ENCODE peak calls at places on chromosomes 6 and 20, in nine cellular contexts. Z is B cell, X is fibroblast of lung, M is AG04449, K is heart right ventricle, S is sigmoid colon, P is GM13976, A is AG10803, B is AG04450. R is an unnamed sample.

GRCh38 chr6:150372051-150372450 is 3.2 kb downstream of the IYD start:
- DNase-seq in S (no peak), M (no peak), P (no peak), X (peak; percentile 53), A (peak; percentile 44), K (no peak), B (no peak), Z (no peak), R (no peak)

GRCh38 chr20:39946946-39947345 is 742.1 kb downstream of the MAFB start:
- DNase-seq in P (no peak), S (no peak), Z (no peak), A (no peak), K (no peak), M (no peak), X (no peak), B (no peak), R (no peak)

GRCh38 chr20:25317351-25318075 is 69.6 kb downstream of the PYGB start:
- DNase-seq in S (peak; percentile 60), B (no peak), X (no peak), P (no peak), A (no peak), Z (no peak), K (no peak), M (no peak), R (peak; percentile 8)

GRCh38 chr6:9186148-9186547 is 750.8 kb upstream of the SLC35B3 start:
- DNase-seq in P (no peak), A (no peak), X (no peak), S (no peak), Z (no peak), M (no peak), K (no peak), B (no peak), R (no peak)

GRCh38 chr20:41352106-41352505 is 11.5 kb downstream of the LPIN3 start:
- DNase-seq in X (no peak), B (no peak), P (no peak), A (no peak), M (no peak), S (no peak), K (no peak), Z (no peak), R (no peak)

GRCh38 chr20:39109933-39110818 is 148.0 kb downstream of the DHX35 start:
- DNase-seq in M (no peak), A (no peak), S (no peak), Z (no peak), P (no peak), X (no peak), K (no peak), B (no peak), R (no peak)

GRCh38 chr6:142357879-142358278 is 56.1 kb downstream of the ADGRG6 start:
- DNase-seq in P (no peak), A (no peak), X (peak; percentile 29), Z (no peak), B (no peak), S (no peak), K (no peak), M (no peak), R (no peak)

GRCh38 chr6:166997348-166997747 is 1.8 kb upstream of the CEP43 start:
- DNase-seq in M (no peak), P (no peak), B (no peak), Z (no peak), A (no peak), X (no peak), S (no peak), K (no peak), R (no peak)

GRCh38 chr6:71391126-71391525 is 102.5 kb downstream of the OGFRL1 start:
- DNase-seq in P (no peak), M (no peak), S (no peak), A (no peak), Z (no peak), B (no peak), X (no peak), K (no peak), R (no peak)

GRCh38 chr20:51021067-51022025 is 1.6 kb downstream of the KCNG1 start:
- DNase-seq in A (peak; percentile 38), K (no peak), M (no peak), Z (no peak), B (no peak), X (peak; percentile 59), P (no peak), S (no peak), R (no peak)

GRCh38 chr20:5835234-5835845 is 85.1 kb downstream of the SHLD1 start:
- DNase-seq in P (no peak), K (peak; percentile 33), A (peak; percentile 56), X (peak; percentile 61), B (no peak), Z (no peak), M (no peak), S (no peak), R (no peak)

GRCh38 chr6:68238097-68238597 is 396.9 kb upstream of the ADGRB3 start:
- DNase-seq in A (no peak), B (no peak), K (no peak), X (peak; percentile 81), S (no peak), Z (no peak), M (no peak), P (no peak), R (no peak)

GRCh38 chr6:107539409-107539808 is 49.5 kb downstream of the SOBP start:
- DNase-seq in S (no peak), P (no peak), A (no peak), K (no peak), Z (no peak), M (no peak), B (no peak), X (peak; percentile 75), R (no peak)

GRCh38 chr20:61436674-61437279 is 184.7 kb downstream of the CDH4 start:
- DNase-seq in K (no peak), M (no peak), X (peak; percentile 98), A (peak; percentile 73), B (no peak), P (no peak), Z (no peak), S (no peak), R (no peak)

GRCh38 chr6:158514176-158514575 is 45.7 kb upstream of the TMEM181 start:
- DNase-seq in B (no peak), Z (no peak), X (no peak), A (no peak), P (no peak), K (no peak), M (no peak), S (no peak), R (no peak)

GRCh38 chr20:57190536-57191265 is 75.7 kb downstream of the BMP7 start:
- DNase-seq in K (no peak), Z (no peak), S (no peak), A (peak; percentile 48), M (no peak), X (peak; percentile 43), P (no peak), B (no peak), R (no peak)

GRCh38 chr20:55678126-55678525 is 327.2 kb downstream of the CBLN4 start:
- DNase-seq in X (no peak), B (no peak), M (no peak), S (no peak), Z (no peak), A (no peak), P (no peak), K (no peak), R (no peak)
- TF ChIP-seq CTCF in X (no peak), B (no peak), M (no peak), S (no peak), Z (no peak), A (no peak), P (no peak), K (no peak), R (no peak)

DNA sequence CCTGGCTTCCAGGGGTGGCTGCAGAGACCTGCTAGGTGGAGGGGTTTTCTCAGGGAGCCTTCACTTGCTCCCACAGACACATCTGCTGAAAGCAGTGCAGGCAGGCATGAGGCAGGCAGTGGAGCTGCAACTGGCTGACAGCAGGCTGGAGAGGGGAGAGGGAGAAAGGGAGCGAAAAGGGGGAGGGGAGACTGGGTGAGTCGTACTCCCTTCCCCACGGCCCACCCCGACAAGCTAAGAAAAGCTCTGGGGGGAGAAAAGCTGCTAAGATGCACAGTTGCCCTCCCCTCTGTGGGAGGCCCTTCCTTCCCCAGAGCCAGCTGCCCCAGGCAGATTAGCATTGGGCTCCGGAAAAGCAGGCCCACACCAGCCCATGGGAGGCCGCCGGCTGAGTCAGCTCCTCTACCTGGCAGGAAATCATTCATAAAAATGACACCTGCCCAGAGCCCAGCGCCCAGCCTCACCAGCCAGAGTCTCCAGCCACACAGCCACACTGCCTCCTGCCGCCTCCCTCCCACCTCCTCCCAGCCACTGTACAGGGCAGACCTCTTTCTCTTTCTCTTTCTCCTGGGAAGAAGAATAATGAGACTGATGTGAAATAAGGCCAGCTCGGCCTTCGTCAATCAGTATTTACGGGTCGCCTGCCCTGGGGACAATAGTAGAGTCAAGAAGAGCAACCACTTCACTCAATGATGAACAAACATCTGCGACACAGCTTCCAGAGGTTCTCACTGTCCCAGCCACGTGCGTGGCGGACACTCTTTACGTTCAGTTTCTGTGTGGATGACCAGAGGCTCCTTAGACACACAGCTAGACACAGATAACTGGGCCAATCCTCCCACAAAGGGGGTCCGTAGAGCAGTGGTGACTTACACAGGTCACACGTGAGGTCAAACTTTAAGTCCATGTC is 7.7 kb upstream of the C20orf203 start:
- DNase-seq in S (no peak), P (no peak), Z (no peak), X (peak; percentile 44), M (no peak), A (no peak), K (no peak), B (no peak), R (peak; percentile 21)
- TF ChIP-seq CTCF in S (no peak), P (no peak), Z (no peak), X (no peak), M (no peak), A (no peak), K (no peak), B (no peak), R (no peak)

GRCh38 chr20:7708782-7709181 is 231.5 kb downstream of the HAO1 start:
- DNase-seq in X (no peak), S (no peak), A (no peak), B (no peak), Z (no peak), M (no peak), P (no peak), K (no peak), R (no peak)

GRCh38 chr20:7708112-7708511 is 232.1 kb downstream of the HAO1 start:
- DNase-seq in A (no peak), M (no peak), B (no peak), Z (no peak), K (no peak), P (no peak), S (no peak), X (no peak), R (no peak)

GRCh38 chr20:7714549-7714948 is 225.7 kb downstream of the HAO1 start:
- DNase-seq in K (no peak), B (no peak), Z (no peak), X (no peak), P (no peak), S (no peak), M (no peak), A (no peak), R (no peak)

GRCh38 chr20:7712661-7713060 is 227.6 kb downstream of the HAO1 start:
- DNase-seq in Z (no peak), A (no peak), M (no peak), X (peak; percentile 34), B (no peak), S (no peak), K (no peak), P (no peak), R (no peak)

GRCh38 chr20:7710440-7710839 is 229.8 kb downstream of the HAO1 start:
- DNase-seq in S (no peak), B (no peak), Z (no peak), X (peak; percentile 70), P (no peak), K (no peak), A (no peak), M (no peak), R (no peak)
- TF ChIP-seq CTCF in S (no peak), B (no peak), Z (no peak), X (no peak), P (no peak), K (no peak), A (no peak), M (no peak), R (no peak)

GRCh38 chr6:53410508-53411258 is 61.9 kb upstream of the ELOVL5 start:
- DNase-seq in S (no peak), X (peak; percentile 11), P (peak; percentile 54), K (peak; percentile 34), A (peak; percentile 42), Z (peak; percentile 77), B (no peak), M (no peak), R (peak; percentile 36)
- TF ChIP-seq CTCF in S (no peak), X (peak; percentile 62), P (peak; percentile 69), K (peak; percentile 42), A (peak; percentile 82), Z (peak; percentile 80), B (peak; percentile 78), M (peak; percentile 71), R (peak; percentile 70)

R was measured in natural killer cell.